ENCODE peak calls at places on chromosomes 3 and 15, in seven cellular contexts. G, K, Q, I, T, W and L are unnamed samples.

GRCh38 chr3:175672119-175672689 is 813.1 kb downstream of the NAALADL2 start:
- DNase-seq in G (peak), K (peak), Q (peak), I (no peak), T (no peak), W (no peak), L (no peak)

GRCh38 chr3:178451799-178452198 is 84.4 kb upstream of the KCNMB2 start:
- DNase-seq in G (no peak), K (no peak), Q (no peak), I (no peak), T (no peak), W (no peak), L (no peak)

GRCh38 chr3:20316238-20316637 is 130.2 kb upstream of the SGO1 start:
- DNase-seq in G (no peak), K (no peak), Q (peak), I (no peak), T (no peak), W (no peak), L (no peak)

GRCh38 chr3:53161820-53162671 is 1.0 kb downstream of the PRKCD start:
- DNase-seq in G (peak), K (peak), Q (peak), I (no peak), T (peak), W (peak), L (no peak)

GRCh38 chr15:100256985-100257650 is 84.7 kb downstream of the ADAMTS17 start:
- DNase-seq in G (no peak), K (no peak), Q (no peak), I (no peak), T (no peak), W (no peak), L (no peak)

GRCh38 chr3:104425416-104425815 is 941.3 kb upstream of the ALCAM start:
- DNase-seq in G (no peak), K (no peak), Q (no peak), I (no peak), T (no peak), W (peak), L (no peak)

GRCh38 chr15:48440084-48440483 is 108.9 kb downstream of the DUT start:
- DNase-seq in G (no peak), K (peak), Q (peak), I (no peak), T (no peak), W (no peak), L (peak)

GRCh38 chr3:191982481-191982880 is 521.5 kb downstream of the PYDC2 start:
- DNase-seq in G (no peak), K (no peak), Q (no peak), I (no peak), T (no peak), W (no peak), L (no peak)

GRCh38 chr3:13518516-13519351 is 30.2 kb upstream of the FBLN2 start:
- DNase-seq in G (no peak), K (no peak), Q (no peak), I (no peak), T (no peak), W (peak), L (no peak)

GRCh38 chr3:126781889-126782491 is 78.0 kb downstream of the CHCHD6 start:
- DNase-seq in G (no peak), K (peak), Q (peak), I (peak), T (no peak), W (no peak), L (peak)

GRCh38 chr3:57152150-57152549 is 13.0 kb downstream of the IL17RD start:
- DNase-seq in G (peak), K (no peak), Q (no peak), I (no peak), T (no peak), W (no peak), L (no peak)

GRCh38 chr15:85164841-85165466 is 183.3 kb downstream of the PDE8A start:
- DNase-seq in G (no peak), K (no peak), Q (no peak), I (no peak), T (no peak), W (no peak), L (no peak)

GRCh38 chr3:16906679-16907078 is 21.9 kb downstream of the PLCL2 start:
- DNase-seq in G (no peak), K (peak), Q (peak), I (no peak), T (no peak), W (peak), L (no peak)

GRCh38 chr3:25428003-25428861 is at the start of gene RARB:
- DNase-seq in G (peak), K (peak), Q (peak), I (peak), T (no peak), W (peak), L (peak)

GRCh38 chr3:51982838-51983577 is at the start of gene ACY1:
- DNase-seq in G (peak), K (peak), Q (peak), I (peak), T (peak), W (peak), L (peak)

GRCh38 chr3:42190701-42191442 is 75.1 kb downstream of the CCK start:
- DNase-seq in G (peak), K (peak), Q (peak), I (peak), T (peak), W (no peak), L (no peak)

GRCh38 chr15:79437275-79438000 is 5.3 kb downstream of the MINAR1 start:
- DNase-seq in G (no peak), K (no peak), Q (no peak), I (no peak), T (no peak), W (no peak), L (no peak)

GRCh38 chr15:45094358-45094730 is 19.6 kb downstream of the DUOX2 start:
- DNase-seq in G (no peak), K (no peak), Q (no peak), I (no peak), T (no peak), W (no peak), L (no peak)

GRCh38 chr3:136543385-136543784 is 208.8 kb downstream of the STAG1 start:
- DNase-seq in G (no peak), K (peak), Q (no peak), I (no peak), T (no peak), W (no peak), L (no peak)

GRCh38 chr3:147333098-147333497 is 73.2 kb downstream of the ZIC4 start:
- DNase-seq in G (no peak), K (no peak), Q (no peak), I (no peak), T (no peak), W (no peak), L (no peak)

GRCh38 chr3:18630295-18630694 is 205.2 kb upstream of the SATB1 start:
- DNase-seq in G (no peak), K (no peak), Q (no peak), I (no peak), T (no peak), W (no peak), L (no peak)

GRCh38 chr15:39242345-39242744 is 338.5 kb upstream of the THBS1 start:
- DNase-seq in G (no peak), K (no peak), Q (peak), I (peak), T (no peak), W (no peak), L (peak)

GRCh38 chr15:72994778-72995177 is 57.5 kb upstream of the NEO1 start:
- DNase-seq in G (no peak), K (no peak), Q (no peak), I (no peak), T (no peak), W (peak), L (no peak)

GRCh38 chr3:117184574-117184973 is 475.0 kb downstream of the TUSC7 start:
- DNase-seq in G (no peak), K (no peak), Q (peak), I (no peak), T (no peak), W (no peak), L (peak)

GRCh38 chr3:11635671-11636371 is 7.9 kb downstream of the VGLL4 start:
- DNase-seq in G (no peak), K (peak), Q (no peak), I (no peak), T (no peak), W (no peak), L (no peak)

GRCh38 chr15:100866386-100867330 is 13.0 kb upstream of the ALDH1A3 start:
- DNase-seq in G (no peak), K (no peak), Q (no peak), I (no peak), T (no peak), W (no peak), L (no peak)